ENCODE peak calls at places on chromosome 1, in seven cellular contexts. L is endothelial cell, K is tibial nerve, R is neural crest cell, Q is epithelial cell of proximal tubule, J is pancreas, D is fibroblast of lung. M is an unnamed sample.

GRCh38 chr1:61293197-61293596 is 210.8 kb downstream of the NFIA start:
- DNase-seq in Q (no peak), J (no peak), D (no peak), L (no peak), R (no peak), K (no peak), M (no peak)

GRCh38 chr1:172673761-172674160 is 14.9 kb downstream of the FASLG start:
- DNase-seq in L (no peak), K (no peak), Q (no peak), R (no peak), J (no peak), D (no peak), M (no peak)

GRCh38 chr1:170530972-170531757 is 801 bp upstream of the GORAB start:
- DNase-seq in J (no peak), L (no peak), Q (no peak), K (no peak), R (no peak), D (peak; percentile 27), M (no peak)

GRCh38 chr1:93579891-93580290 is 101.7 kb downstream of the BCAR3 start:
- DNase-seq in J (no peak), Q (peak; percentile 59), R (no peak), L (no peak), D (peak; percentile 96), K (no peak), M (no peak)

GRCh38 chr1:20472860-20473711 is 12.9 kb downstream of the CAMK2N1 start:
- DNase-seq in D (peak; percentile 67), R (peak; percentile 82), J (no peak), L (peak; percentile 52), K (no peak), Q (no peak), M (peak; percentile 75)

GRCh38 chr1:185843971-185844370 is 109.8 kb downstream of the HMCN1 start:
- DNase-seq in D (no peak), L (no peak), K (no peak), R (no peak), J (no peak), Q (no peak), M (no peak)

GRCh38 chr1:206715552-206716518 is 31.1 kb downstream of the MAPKAPK2 start:
- DNase-seq in R (no peak), J (no peak), L (no peak), K (no peak), D (no peak), Q (no peak), M (no peak)

GRCh38 chr1:241499910-241500309 is 19.6 kb downstream of the FH start:
- DNase-seq in L (peak; percentile 12), D (peak; percentile 77), Q (no peak), J (no peak), K (no peak), R (no peak), M (no peak)

GRCh38 chr1:74908131-74908530 is 175.2 kb downstream of the TYW3 start:
- DNase-seq in Q (no peak), D (no peak), K (no peak), J (no peak), R (no peak), L (no peak), M (no peak)

GRCh38 chr1:29240400-29240837 is 4.1 kb downstream of the PTPRU start:
- DNase-seq in Q (no peak), R (no peak), J (no peak), L (peak; percentile 36), K (no peak), D (no peak), M (no peak)

GRCh38 chr1:210311726-210312493 is 16.8 kb upstream of the HHAT start:
- DNase-seq in L (no peak), D (no peak), R (no peak), K (no peak), J (no peak), Q (no peak), M (no peak)

GRCh38 chr1:67536957-67537646 is 106.9 kb upstream of the SERBP1 start:
- DNase-seq in L (no peak), K (no peak), D (no peak), Q (no peak), R (no peak), J (no peak), M (no peak)

GRCh38 chr1:28893403-28894102 is 20.8 kb upstream of the EPB41 start:
- DNase-seq in R (no peak), L (no peak), D (no peak), K (no peak), Q (no peak), J (no peak), M (no peak)

GRCh38 chr1:226123591-226124471 is 61.3 kb downstream of the H3-3A start:
- DNase-seq in R (no peak), L (no peak), D (no peak), J (no peak), K (no peak), Q (no peak), M (peak; percentile 19)

GRCh38 chr1:33383974-33384767 is 46.7 kb downstream of the PHC2 start:
- DNase-seq in J (no peak), L (no peak), D (peak; percentile 74), R (no peak), K (no peak), Q (no peak), M (no peak)

GRCh38 chr1:157739229-157739901 is 37.6 kb downstream of the FCRL2 start:
- DNase-seq in Q (peak; percentile 26), D (no peak), K (no peak), L (no peak), R (no peak), J (no peak), M (no peak)
- TF ChIP-seq CTCF in Q (peak; percentile 56), D (no peak), K (no peak), L (no peak), R (no peak), J (no peak), M (no peak)

GRCh38 chr1:207825296-207825695 is 73.4 kb downstream of the CD46 start:
- DNase-seq in D (no peak), L (no peak), Q (no peak), R (no peak), J (no peak), K (no peak), M (no peak)

GRCh38 chr1:207824691-207825090 is 72.8 kb downstream of the CD46 start:
- DNase-seq in R (no peak), K (no peak), Q (peak; percentile 74), D (peak; percentile 48), J (no peak), L (no peak), M (no peak)

GRCh38 chr1:207823531-207823879 is 71.7 kb downstream of the CD46 start:
- DNase-seq in R (no peak), K (no peak), J (no peak), Q (no peak), D (no peak), L (no peak), M (no peak)

GRCh38 chr1:207822602-207823451 is 71.0 kb downstream of the CD46 start:
- DNase-seq in J (peak; percentile 95), L (no peak), R (no peak), K (peak; percentile 87), D (peak; percentile 37), Q (peak; percentile 77), M (peak; percentile 98)

DNA sequence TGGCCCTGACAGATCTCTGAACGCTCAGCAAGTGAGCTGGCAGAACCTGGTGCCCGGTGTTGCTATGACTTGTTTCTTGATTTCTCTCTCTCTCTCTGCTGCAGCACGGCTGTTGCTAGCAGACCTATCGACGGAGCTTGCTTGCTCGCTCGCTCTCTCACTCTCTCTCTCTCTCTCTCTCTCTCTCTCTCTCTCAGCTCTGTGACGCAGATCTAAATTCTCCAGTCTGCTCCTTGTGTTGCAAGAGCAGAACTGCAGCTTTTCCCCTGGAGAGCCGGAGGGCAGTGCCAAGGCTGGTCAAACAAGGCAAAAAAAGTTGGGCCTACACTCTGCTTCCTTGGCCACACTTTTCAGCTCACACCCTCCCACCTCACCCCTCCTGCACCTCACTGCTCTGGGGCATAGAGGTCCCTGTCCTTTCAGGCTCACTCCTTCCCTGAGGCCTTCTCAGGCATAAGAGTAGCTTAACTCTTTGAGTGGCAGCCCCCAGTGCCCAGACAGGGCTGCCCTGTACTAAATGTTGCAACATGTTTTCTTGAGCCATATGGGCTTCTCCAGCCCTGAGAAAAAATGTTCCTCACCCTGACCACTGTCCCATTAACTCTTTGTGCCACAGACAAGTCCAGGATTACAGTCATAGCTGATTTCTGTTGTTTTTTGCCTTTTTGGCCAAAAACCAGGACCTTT is 72.2 kb downstream of the CD46 start:
- DNase-seq in D (peak; percentile 98), Q (peak; percentile 95), R (peak; percentile 32), J (peak; percentile 93), K (peak; percentile 73), L (peak; percentile 35), M (peak; percentile 62)
- TF ChIP-seq CTCF in D (peak; percentile 77), Q (peak; percentile 61), R (peak; percentile 56), J (peak; percentile 42), K (peak; percentile 58), L (no peak), M (peak; percentile 42)

DNA sequence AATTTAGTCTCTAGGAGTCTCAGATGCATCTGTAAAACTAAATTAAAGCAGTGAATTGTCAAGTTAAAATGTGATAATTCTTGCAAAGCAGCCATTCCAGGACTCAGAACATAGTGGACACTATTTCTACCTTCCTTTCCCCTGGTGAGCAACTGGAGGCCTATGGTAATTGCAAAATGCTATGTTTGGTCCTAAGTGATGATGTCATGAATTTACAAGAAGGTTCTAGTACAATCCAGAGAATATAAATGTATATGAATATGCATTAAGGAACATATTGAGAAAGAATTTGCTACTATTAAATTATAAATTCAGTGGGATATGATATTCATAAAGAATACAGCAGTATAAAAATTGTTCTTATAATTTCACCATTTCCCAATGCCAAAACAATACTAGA is 32.6 kb downstream of the OMA1 start:
- DNase-seq in L (no peak), K (no peak), D (no peak), J (no peak), Q (no peak), R (no peak), M (no peak)
- TF ChIP-seq CTCF in L (no peak), K (no peak), D (no peak), J (no peak), Q (no peak), R (no peak), M (no peak)

DNA sequence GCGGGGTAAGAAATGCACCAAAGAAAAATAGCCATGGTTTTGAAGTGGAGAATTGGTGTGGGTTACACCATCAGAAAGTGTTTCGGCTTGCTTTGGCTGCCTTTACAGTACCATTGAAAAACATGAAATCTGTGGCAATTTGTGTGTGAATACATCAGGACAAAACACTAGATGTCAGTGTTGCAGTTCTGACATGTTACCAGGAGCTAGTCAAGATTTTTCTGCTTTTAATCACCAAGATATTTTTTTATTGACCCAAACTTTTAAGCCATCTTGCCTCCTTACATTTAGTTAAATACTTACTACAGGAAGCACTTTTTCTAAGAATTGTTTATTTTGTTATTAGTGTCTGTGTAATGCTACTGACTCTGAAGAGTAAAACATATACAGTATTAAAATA is 14.3 kb downstream of the RRP15 start:
- DNase-seq in R (no peak), D (peak; percentile 78), J (no peak), L (no peak), K (no peak), Q (no peak), M (no peak)
- TF ChIP-seq CTCF in R (peak; percentile 63), D (peak; percentile 56), J (no peak), L (no peak), K (peak; percentile 28), Q (peak; percentile 65), M (peak; percentile 29)

M was measured in GM13977.